ENCODE peak calls at places on chromosomes 13 and 19, in nine cellular contexts. One of them, this sample, is unnamed.

GRCh38 chr13:74681891-74682290 is 547.7 kb upstream of the KLF12 start:
- DNase-seq in RWPE1: no peak
- DNase-seq in fibroblast of lung: no peak
- DNase-seq in Peyer's patch: no peak
- DNase-seq in CD8-positive, alpha-beta memory T cell: no peak
- DNase-seq in heart right ventricle: no peak
- DNase-seq in aorta: no peak
- DNase-seq in left ventricle myocardium inferior: no peak
- DNase-seq in ascending aorta: no peak
- DNase-seq in this sample: no peak

GRCh38 chr13:99308481-99309087 is 1.4 kb upstream of the GPR183 start:
- DNase-seq in RWPE1: no peak
- DNase-seq in fibroblast of lung: peak
- DNase-seq in Peyer's patch: no peak
- DNase-seq in CD8-positive, alpha-beta memory T cell: no peak
- DNase-seq in heart right ventricle: no peak
- DNase-seq in aorta: no peak
- DNase-seq in left ventricle myocardium inferior: no peak
- DNase-seq in ascending aorta: no peak
- DNase-seq in this sample: no peak

GRCh38 chr19:11639245-11639601 is 41.9 kb downstream of the ZNF627 start:
- DNase-seq in RWPE1: no peak
- DNase-seq in fibroblast of lung: no peak
- DNase-seq in Peyer's patch: no peak
- DNase-seq in CD8-positive, alpha-beta memory T cell: no peak
- DNase-seq in heart right ventricle: no peak
- DNase-seq in aorta: no peak
- DNase-seq in left ventricle myocardium inferior: no peak
- DNase-seq in ascending aorta: no peak
- DNase-seq in this sample: no peak

GRCh38 chr13:50914848-50915247 is 5.3 kb downstream of the RNASEH2B start:
- DNase-seq in RWPE1: no peak
- DNase-seq in fibroblast of lung: peak
- DNase-seq in Peyer's patch: no peak
- DNase-seq in CD8-positive, alpha-beta memory T cell: no peak
- DNase-seq in heart right ventricle: no peak
- DNase-seq in aorta: no peak
- DNase-seq in left ventricle myocardium inferior: no peak
- DNase-seq in ascending aorta: no peak
- DNase-seq in this sample: no peak

GRCh38 chr19:16160943-16161560 is 12.3 kb downstream of the CIB3 start:
- DNase-seq in RWPE1: peak
- DNase-seq in fibroblast of lung: peak
- DNase-seq in Peyer's patch: no peak
- DNase-seq in CD8-positive, alpha-beta memory T cell: no peak
- DNase-seq in heart right ventricle: no peak
- DNase-seq in aorta: no peak
- DNase-seq in left ventricle myocardium inferior: no peak
- DNase-seq in ascending aorta: no peak
- DNase-seq in this sample: peak

GRCh38 chr13:110228936-110229904 is 77.7 kb downstream of the COL4A1 start:
- DNase-seq in RWPE1: no peak
- DNase-seq in fibroblast of lung: peak
- DNase-seq in Peyer's patch: no peak
- DNase-seq in CD8-positive, alpha-beta memory T cell: no peak
- DNase-seq in heart right ventricle: no peak
- DNase-seq in aorta: peak
- DNase-seq in left ventricle myocardium inferior: no peak
- DNase-seq in ascending aorta: no peak
- DNase-seq in this sample: no peak

GRCh38 chr13:78160793-78161192 is 242.2 kb upstream of the EDNRB start:
- DNase-seq in RWPE1: no peak
- DNase-seq in fibroblast of lung: peak
- DNase-seq in Peyer's patch: no peak
- DNase-seq in CD8-positive, alpha-beta memory T cell: no peak
- DNase-seq in heart right ventricle: no peak
- DNase-seq in aorta: no peak
- DNase-seq in left ventricle myocardium inferior: no peak
- DNase-seq in ascending aorta: no peak
- DNase-seq in this sample: peak

GRCh38 chr13:61202042-61202441 is 213.6 kb downstream of the PCDH20 start:
- DNase-seq in RWPE1: no peak
- DNase-seq in fibroblast of lung: no peak
- DNase-seq in Peyer's patch: no peak
- DNase-seq in CD8-positive, alpha-beta memory T cell: no peak
- DNase-seq in heart right ventricle: no peak
- DNase-seq in aorta: no peak
- DNase-seq in left ventricle myocardium inferior: no peak
- DNase-seq in ascending aorta: no peak
- DNase-seq in this sample: no peak

GRCh38 chr13:84445776-84446175 is 563.5 kb upstream of the SLITRK1 start:
- DNase-seq in RWPE1: peak
- DNase-seq in fibroblast of lung: peak
- DNase-seq in Peyer's patch: no peak
- DNase-seq in CD8-positive, alpha-beta memory T cell: no peak
- DNase-seq in heart right ventricle: no peak
- DNase-seq in aorta: no peak
- DNase-seq in left ventricle myocardium inferior: no peak
- DNase-seq in ascending aorta: no peak
- DNase-seq in this sample: peak

DNA sequence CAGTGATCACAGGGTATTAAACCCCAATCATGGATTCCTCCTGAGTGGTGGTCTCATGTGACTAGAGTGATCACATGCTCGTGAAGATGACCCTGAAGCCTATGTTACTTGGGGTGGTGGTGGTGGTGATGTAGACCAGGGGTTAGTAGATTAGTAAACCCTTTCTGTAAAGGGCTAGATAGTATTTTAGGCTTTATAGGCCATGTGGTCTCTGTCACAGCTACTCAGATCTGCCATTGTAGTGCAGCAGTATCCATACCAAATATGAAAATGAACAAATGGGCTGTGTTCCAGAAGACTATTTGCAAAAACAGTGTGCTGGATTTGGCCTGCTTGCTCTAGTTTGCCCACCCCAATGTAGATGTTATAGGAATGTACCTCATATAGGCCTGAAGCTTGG is 9.4 kb downstream of the NDFIP2 start:
- DNase-seq in RWPE1: no peak
- DNase-seq in fibroblast of lung: no peak
- DNase-seq in Peyer's patch: no peak
- DNase-seq in CD8-positive, alpha-beta memory T cell: no peak
- DNase-seq in heart right ventricle: no peak
- DNase-seq in aorta: no peak
- DNase-seq in left ventricle myocardium inferior: no peak
- DNase-seq in ascending aorta: no peak
- DNase-seq in this sample: no peak
- H3K27ac ChIP-seq in RWPE1: peak
- H3K27ac ChIP-seq in fibroblast of lung: no peak
- H3K27ac ChIP-seq in Peyer's patch: no peak
- H3K27ac ChIP-seq in CD8-positive, alpha-beta memory T cell: no peak
- H3K27ac ChIP-seq in heart right ventricle: no peak
- H3K27ac ChIP-seq in aorta: no peak
- H3K27ac ChIP-seq in left ventricle myocardium inferior: no peak
- H3K27ac ChIP-seq in ascending aorta: no peak
- H3K27ac ChIP-seq in this sample: peak

GRCh38 chr19:49554701-49555181 is 25.6 kb downstream of the NOSIP start:
- DNase-seq in RWPE1: no peak
- DNase-seq in fibroblast of lung: no peak
- DNase-seq in Peyer's patch: no peak
- DNase-seq in CD8-positive, alpha-beta memory T cell: peak
- DNase-seq in heart right ventricle: peak
- DNase-seq in aorta: no peak
- DNase-seq in left ventricle myocardium inferior: no peak
- DNase-seq in ascending aorta: no peak
- DNase-seq in this sample: no peak
- H3K27ac ChIP-seq in RWPE1: peak
- H3K27ac ChIP-seq in fibroblast of lung: no peak
- H3K27ac ChIP-seq in Peyer's patch: peak
- H3K27ac ChIP-seq in CD8-positive, alpha-beta memory T cell: no peak
- H3K27ac ChIP-seq in heart right ventricle: peak
- H3K27ac ChIP-seq in aorta: no peak
- H3K27ac ChIP-seq in left ventricle myocardium inferior: peak
- H3K27ac ChIP-seq in ascending aorta: no peak
- H3K27ac ChIP-seq in this sample: peak

GRCh38 chr19:3670796-3671679 is 29.2 kb downstream of the PIP5K1C start:
- DNase-seq in RWPE1: no peak
- DNase-seq in fibroblast of lung: peak
- DNase-seq in Peyer's patch: peak
- DNase-seq in CD8-positive, alpha-beta memory T cell: no peak
- DNase-seq in heart right ventricle: peak
- DNase-seq in aorta: peak
- DNase-seq in left ventricle myocardium inferior: peak
- DNase-seq in ascending aorta: peak
- DNase-seq in this sample: no peak
- H3K27ac ChIP-seq in RWPE1: no peak
- H3K27ac ChIP-seq in fibroblast of lung: peak
- H3K27ac ChIP-seq in Peyer's patch: peak
- H3K27ac ChIP-seq in CD8-positive, alpha-beta memory T cell: peak
- H3K27ac ChIP-seq in heart right ventricle: peak
- H3K27ac ChIP-seq in aorta: peak
- H3K27ac ChIP-seq in left ventricle myocardium inferior: peak
- H3K27ac ChIP-seq in ascending aorta: peak
- H3K27ac ChIP-seq in this sample: no peak

DNA sequence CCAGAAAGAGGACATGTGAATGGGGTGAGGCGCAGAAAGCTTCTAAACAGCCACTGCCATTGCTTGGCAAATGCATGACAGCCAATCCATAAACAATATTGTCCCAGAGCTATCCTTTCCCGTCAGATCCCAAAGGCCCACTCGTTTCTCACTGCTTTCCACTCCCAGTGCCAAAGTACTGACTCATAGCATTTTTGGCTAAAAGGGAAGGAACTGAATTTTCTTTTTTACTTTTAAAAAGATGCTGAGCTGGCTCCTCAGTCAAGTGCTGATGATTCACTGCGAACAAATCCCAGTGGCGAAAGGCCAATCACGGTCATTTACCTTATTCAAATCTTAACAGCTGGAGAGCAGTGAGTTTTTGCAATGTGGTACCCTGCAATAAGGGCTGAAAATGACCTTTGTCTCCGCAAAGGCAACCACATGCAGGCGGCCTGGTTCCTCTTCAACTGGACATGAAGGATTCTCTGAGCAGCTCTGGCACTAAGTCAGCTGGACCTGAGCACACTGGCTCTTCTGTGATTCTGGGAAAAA is 151.7 kb downstream of the DCLK1 start:
- DNase-seq in RWPE1: peak
- DNase-seq in fibroblast of lung: peak
- DNase-seq in Peyer's patch: no peak
- DNase-seq in CD8-positive, alpha-beta memory T cell: no peak
- DNase-seq in heart right ventricle: peak
- DNase-seq in aorta: peak
- DNase-seq in left ventricle myocardium inferior: peak
- DNase-seq in ascending aorta: peak
- DNase-seq in this sample: no peak
- H3K27ac ChIP-seq in RWPE1: peak
- H3K27ac ChIP-seq in fibroblast of lung: peak
- H3K27ac ChIP-seq in Peyer's patch: peak
- H3K27ac ChIP-seq in CD8-positive, alpha-beta memory T cell: no peak
- H3K27ac ChIP-seq in heart right ventricle: peak
- H3K27ac ChIP-seq in aorta: peak
- H3K27ac ChIP-seq in left ventricle myocardium inferior: peak
- H3K27ac ChIP-seq in ascending aorta: peak
- H3K27ac ChIP-seq in this sample: no peak

GRCh38 chr19:6664916-6665315 is 5.0 kb downstream of the TNFSF14 start:
- DNase-seq in RWPE1: no peak
- DNase-seq in fibroblast of lung: no peak
- DNase-seq in Peyer's patch: no peak
- DNase-seq in CD8-positive, alpha-beta memory T cell: no peak
- DNase-seq in heart right ventricle: no peak
- DNase-seq in aorta: no peak
- DNase-seq in left ventricle myocardium inferior: no peak
- DNase-seq in ascending aorta: no peak
- DNase-seq in this sample: no peak
- H3K27ac ChIP-seq in RWPE1: no peak
- H3K27ac ChIP-seq in fibroblast of lung: no peak
- H3K27ac ChIP-seq in Peyer's patch: no peak
- H3K27ac ChIP-seq in CD8-positive, alpha-beta memory T cell: no peak
- H3K27ac ChIP-seq in heart right ventricle: no peak
- H3K27ac ChIP-seq in aorta: no peak
- H3K27ac ChIP-seq in left ventricle myocardium inferior: no peak
- H3K27ac ChIP-seq in ascending aorta: no peak
- H3K27ac ChIP-seq in this sample: no peak

GRCh38 chr19:12965812-12966135 is 3.6 kb upstream of the DAND5 start:
- DNase-seq in RWPE1: no peak
- DNase-seq in fibroblast of lung: no peak
- DNase-seq in Peyer's patch: no peak
- DNase-seq in CD8-positive, alpha-beta memory T cell: no peak
- DNase-seq in heart right ventricle: no peak
- DNase-seq in aorta: no peak
- DNase-seq in left ventricle myocardium inferior: no peak
- DNase-seq in ascending aorta: no peak
- DNase-seq in this sample: no peak
- H3K27ac ChIP-seq in RWPE1: peak
- H3K27ac ChIP-seq in fibroblast of lung: no peak
- H3K27ac ChIP-seq in Peyer's patch: peak
- H3K27ac ChIP-seq in CD8-positive, alpha-beta memory T cell: peak
- H3K27ac ChIP-seq in heart right ventricle: peak
- H3K27ac ChIP-seq in aorta: no peak
- H3K27ac ChIP-seq in left ventricle myocardium inferior: peak
- H3K27ac ChIP-seq in ascending aorta: peak
- H3K27ac ChIP-seq in this sample: no peak

GRCh38 chr19:7628589-7629311 is 595 bp downstream of the XAB2 start:
- DNase-seq in RWPE1: no peak
- DNase-seq in fibroblast of lung: no peak
- DNase-seq in Peyer's patch: no peak
- DNase-seq in CD8-positive, alpha-beta memory T cell: no peak
- DNase-seq in heart right ventricle: no peak
- DNase-seq in aorta: no peak
- DNase-seq in left ventricle myocardium inferior: no peak
- DNase-seq in ascending aorta: no peak
- DNase-seq in this sample: no peak
- H3K27ac ChIP-seq in RWPE1: peak
- H3K27ac ChIP-seq in fibroblast of lung: peak
- H3K27ac ChIP-seq in Peyer's patch: peak
- H3K27ac ChIP-seq in CD8-positive, alpha-beta memory T cell: peak
- H3K27ac ChIP-seq in heart right ventricle: peak
- H3K27ac ChIP-seq in aorta: no peak
- H3K27ac ChIP-seq in left ventricle myocardium inferior: peak
- H3K27ac ChIP-seq in ascending aorta: peak
- H3K27ac ChIP-seq in this sample: peak